ENCODE peak calls at places on chromosomes 13 and 19, in ten cellular contexts. One of them, this sample, is unnamed.

GRCh38 chr13:48532146-48532472 is 771 bp downstream of the RCBTB2 start:
- DNase-seq in uterus: no peak
- DNase-seq in transverse colon: no peak
- DNase-seq in esophagus muscularis mucosa: peak
- DNase-seq in A549: no peak
- DNase-seq in ovary: no peak
- DNase-seq in tibial nerve: peak
- DNase-seq in body of pancreas: no peak
- DNase-seq in adrenal gland: no peak
- DNase-seq in thyroid gland: peak
- DNase-seq in this sample: no peak

GRCh38 chr13:99002191-99002710 is 24.4 kb upstream of the DOCK9 start:
- DNase-seq in uterus: no peak
- DNase-seq in transverse colon: no peak
- DNase-seq in esophagus muscularis mucosa: peak
- DNase-seq in A549: no peak
- DNase-seq in ovary: no peak
- DNase-seq in tibial nerve: no peak
- DNase-seq in body of pancreas: no peak
- DNase-seq in adrenal gland: no peak
- DNase-seq in thyroid gland: no peak
- DNase-seq in this sample: no peak

GRCh38 chr19:57002765-57003164 is 117.0 kb upstream of the USP29 start:
- DNase-seq in uterus: no peak
- DNase-seq in transverse colon: no peak
- DNase-seq in esophagus muscularis mucosa: no peak
- DNase-seq in A549: no peak
- DNase-seq in ovary: peak
- DNase-seq in tibial nerve: no peak
- DNase-seq in body of pancreas: no peak
- DNase-seq in adrenal gland: no peak
- DNase-seq in thyroid gland: no peak
- DNase-seq in this sample: no peak

GRCh38 chr13:41401371-41401770 is 56.0 kb upstream of the RGCC start:
- DNase-seq in uterus: no peak
- DNase-seq in transverse colon: no peak
- DNase-seq in esophagus muscularis mucosa: peak
- DNase-seq in A549: no peak
- DNase-seq in ovary: no peak
- DNase-seq in tibial nerve: no peak
- DNase-seq in body of pancreas: no peak
- DNase-seq in adrenal gland: no peak
- DNase-seq in thyroid gland: no peak
- DNase-seq in this sample: no peak

GRCh38 chr13:97978661-97979450 is 25.4 kb downstream of the IPO5 start:
- DNase-seq in uterus: no peak
- DNase-seq in transverse colon: no peak
- DNase-seq in esophagus muscularis mucosa: no peak
- DNase-seq in A549: no peak
- DNase-seq in ovary: no peak
- DNase-seq in tibial nerve: no peak
- DNase-seq in body of pancreas: no peak
- DNase-seq in adrenal gland: no peak
- DNase-seq in thyroid gland: no peak
- DNase-seq in this sample: no peak

GRCh38 chr19:3547301-3547731 is 8.3 kb downstream of the TEKTIP1 start:
- DNase-seq in uterus: no peak
- DNase-seq in transverse colon: no peak
- DNase-seq in esophagus muscularis mucosa: no peak
- DNase-seq in A549: no peak
- DNase-seq in ovary: no peak
- DNase-seq in tibial nerve: no peak
- DNase-seq in body of pancreas: no peak
- DNase-seq in adrenal gland: no peak
- DNase-seq in thyroid gland: no peak
- DNase-seq in this sample: no peak

GRCh38 chr19:32916969-32917611 is 47.5 kb upstream of the SLC7A9 start:
- DNase-seq in uterus: no peak
- DNase-seq in transverse colon: no peak
- DNase-seq in esophagus muscularis mucosa: no peak
- DNase-seq in A549: no peak
- DNase-seq in ovary: no peak
- DNase-seq in tibial nerve: no peak
- DNase-seq in body of pancreas: no peak
- DNase-seq in adrenal gland: no peak
- DNase-seq in thyroid gland: no peak
- DNase-seq in this sample: no peak

GRCh38 chr19:49862411-49863253 is 4.7 kb downstream of the PNKP start:
- DNase-seq in uterus: peak
- DNase-seq in transverse colon: no peak
- DNase-seq in esophagus muscularis mucosa: no peak
- DNase-seq in A549: no peak
- DNase-seq in ovary: peak
- DNase-seq in tibial nerve: no peak
- DNase-seq in body of pancreas: peak
- DNase-seq in adrenal gland: no peak
- DNase-seq in thyroid gland: peak
- DNase-seq in this sample: no peak

GRCh38 chr13:27810461-27810860 is 18.2 kb downstream of the GSX1 start:
- DNase-seq in uterus: no peak
- DNase-seq in transverse colon: no peak
- DNase-seq in esophagus muscularis mucosa: no peak
- DNase-seq in A549: no peak
- DNase-seq in ovary: no peak
- DNase-seq in tibial nerve: no peak
- DNase-seq in body of pancreas: no peak
- DNase-seq in adrenal gland: no peak
- DNase-seq in thyroid gland: no peak
- DNase-seq in this sample: no peak

GRCh38 chr19:16659464-16659831 is 496 bp downstream of the SMIM7 start:
- DNase-seq in uterus: no peak
- DNase-seq in transverse colon: no peak
- DNase-seq in esophagus muscularis mucosa: no peak
- DNase-seq in A549: no peak
- DNase-seq in ovary: no peak
- DNase-seq in tibial nerve: no peak
- DNase-seq in body of pancreas: no peak
- DNase-seq in adrenal gland: no peak
- DNase-seq in thyroid gland: no peak
- DNase-seq in this sample: no peak

GRCh38 chr19:16661480-16662034 is 618 bp downstream of the TMEM38A start:
- DNase-seq in uterus: peak
- DNase-seq in transverse colon: peak
- DNase-seq in esophagus muscularis mucosa: no peak
- DNase-seq in A549: no peak
- DNase-seq in ovary: peak
- DNase-seq in tibial nerve: peak
- DNase-seq in body of pancreas: peak
- DNase-seq in adrenal gland: peak
- DNase-seq in thyroid gland: peak
- DNase-seq in this sample: peak

GRCh38 chr19:16659832-16660708 is at the start of gene SMIM7:
- DNase-seq in uterus: peak
- DNase-seq in transverse colon: peak
- DNase-seq in esophagus muscularis mucosa: peak
- DNase-seq in A549: peak
- DNase-seq in ovary: peak
- DNase-seq in tibial nerve: peak
- DNase-seq in body of pancreas: peak
- DNase-seq in adrenal gland: peak
- DNase-seq in thyroid gland: peak
- DNase-seq in this sample: peak

GRCh38 chr19:16657384-16657783 is 2.6 kb downstream of the SMIM7 start:
- DNase-seq in uterus: no peak
- DNase-seq in transverse colon: no peak
- DNase-seq in esophagus muscularis mucosa: no peak
- DNase-seq in A549: no peak
- DNase-seq in ovary: no peak
- DNase-seq in tibial nerve: no peak
- DNase-seq in body of pancreas: no peak
- DNase-seq in adrenal gland: no peak
- DNase-seq in thyroid gland: no peak
- DNase-seq in this sample: no peak

DNA sequence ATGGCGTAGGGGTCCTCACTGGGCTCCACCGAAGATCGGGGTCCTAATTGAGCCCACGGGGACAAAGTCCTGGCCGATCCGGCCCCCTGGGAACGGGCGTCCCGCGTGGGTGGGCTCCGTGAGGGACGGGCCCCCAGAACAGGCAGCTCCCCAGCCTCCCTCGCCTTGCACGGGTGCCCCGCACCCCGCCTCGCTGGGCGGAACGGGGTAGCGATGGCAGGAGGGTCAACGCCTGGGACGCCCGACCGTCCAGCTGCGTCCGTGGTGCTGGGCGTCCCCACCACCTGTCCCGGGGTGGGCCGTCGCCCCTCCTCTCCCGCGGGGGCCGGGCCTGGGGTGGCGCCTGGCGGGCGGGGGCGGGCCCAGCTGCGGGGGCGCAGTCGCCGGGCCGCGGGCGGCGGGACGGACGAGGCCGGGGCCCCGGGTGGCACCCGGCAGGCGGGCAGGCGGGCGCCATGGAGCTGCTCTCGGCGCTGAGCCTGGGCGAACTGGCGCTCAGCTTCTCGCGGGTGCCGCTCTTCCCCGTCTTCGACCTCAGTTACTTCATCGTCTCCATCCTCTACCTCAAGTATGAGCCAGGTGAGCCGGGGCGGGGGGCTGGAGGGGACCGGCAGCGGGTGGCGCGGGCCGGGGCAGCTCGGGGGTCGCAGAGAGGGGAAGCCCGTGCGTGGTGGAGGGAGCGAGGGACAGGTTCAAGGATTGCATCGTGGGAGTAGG is at the start of gene TMEM38A:
- DNase-seq in uterus: peak
- DNase-seq in transverse colon: peak
- DNase-seq in esophagus muscularis mucosa: no peak
- DNase-seq in A549: no peak
- DNase-seq in ovary: peak
- DNase-seq in tibial nerve: no peak
- DNase-seq in body of pancreas: peak
- DNase-seq in adrenal gland: peak
- DNase-seq in thyroid gland: peak
- DNase-seq in this sample: peak
- TF ChIP-seq POLR2A in uterus: no peak
- TF ChIP-seq POLR2A in transverse colon: peak
- TF ChIP-seq POLR2A in esophagus muscularis mucosa: no peak
- TF ChIP-seq POLR2A in A549: peak
- TF ChIP-seq POLR2A in ovary: no peak
- TF ChIP-seq POLR2A in tibial nerve: no peak
- TF ChIP-seq POLR2A in body of pancreas: peak
- TF ChIP-seq POLR2A in adrenal gland: peak
- TF ChIP-seq POLR2A in thyroid gland: no peak
- TF ChIP-seq POLR2A in this sample: no peak

GRCh38 chr19:53553865-53554791 is 16.2 kb downstream of the ZNF331 start:
- DNase-seq in uterus: peak
- DNase-seq in transverse colon: peak
- DNase-seq in esophagus muscularis mucosa: peak
- DNase-seq in A549: no peak
- DNase-seq in ovary: peak
- DNase-seq in tibial nerve: peak
- DNase-seq in body of pancreas: peak
- DNase-seq in adrenal gland: peak
- DNase-seq in thyroid gland: peak
- DNase-seq in this sample: peak
- TF ChIP-seq POLR2A in uterus: peak
- TF ChIP-seq POLR2A in transverse colon: peak
- TF ChIP-seq POLR2A in esophagus muscularis mucosa: no peak
- TF ChIP-seq POLR2A in A549: peak
- TF ChIP-seq POLR2A in ovary: peak
- TF ChIP-seq POLR2A in tibial nerve: peak
- TF ChIP-seq POLR2A in body of pancreas: peak
- TF ChIP-seq POLR2A in adrenal gland: peak
- TF ChIP-seq POLR2A in thyroid gland: peak
- TF ChIP-seq POLR2A in this sample: no peak

GRCh38 chr19:13741893-13742292 is 22.4 kb upstream of the MRI1 start:
- DNase-seq in uterus: no peak
- DNase-seq in transverse colon: no peak
- DNase-seq in esophagus muscularis mucosa: no peak
- DNase-seq in A549: no peak
- DNase-seq in ovary: no peak
- DNase-seq in tibial nerve: no peak
- DNase-seq in body of pancreas: no peak
- DNase-seq in adrenal gland: no peak
- DNase-seq in thyroid gland: no peak
- DNase-seq in this sample: no peak
- TF ChIP-seq POLR2A in uterus: no peak
- TF ChIP-seq POLR2A in transverse colon: no peak
- TF ChIP-seq POLR2A in esophagus muscularis mucosa: no peak
- TF ChIP-seq POLR2A in A549: no peak
- TF ChIP-seq POLR2A in ovary: no peak
- TF ChIP-seq POLR2A in tibial nerve: no peak
- TF ChIP-seq POLR2A in body of pancreas: no peak
- TF ChIP-seq POLR2A in adrenal gland: no peak
- TF ChIP-seq POLR2A in thyroid gland: no peak
- TF ChIP-seq POLR2A in this sample: no peak

DNA sequence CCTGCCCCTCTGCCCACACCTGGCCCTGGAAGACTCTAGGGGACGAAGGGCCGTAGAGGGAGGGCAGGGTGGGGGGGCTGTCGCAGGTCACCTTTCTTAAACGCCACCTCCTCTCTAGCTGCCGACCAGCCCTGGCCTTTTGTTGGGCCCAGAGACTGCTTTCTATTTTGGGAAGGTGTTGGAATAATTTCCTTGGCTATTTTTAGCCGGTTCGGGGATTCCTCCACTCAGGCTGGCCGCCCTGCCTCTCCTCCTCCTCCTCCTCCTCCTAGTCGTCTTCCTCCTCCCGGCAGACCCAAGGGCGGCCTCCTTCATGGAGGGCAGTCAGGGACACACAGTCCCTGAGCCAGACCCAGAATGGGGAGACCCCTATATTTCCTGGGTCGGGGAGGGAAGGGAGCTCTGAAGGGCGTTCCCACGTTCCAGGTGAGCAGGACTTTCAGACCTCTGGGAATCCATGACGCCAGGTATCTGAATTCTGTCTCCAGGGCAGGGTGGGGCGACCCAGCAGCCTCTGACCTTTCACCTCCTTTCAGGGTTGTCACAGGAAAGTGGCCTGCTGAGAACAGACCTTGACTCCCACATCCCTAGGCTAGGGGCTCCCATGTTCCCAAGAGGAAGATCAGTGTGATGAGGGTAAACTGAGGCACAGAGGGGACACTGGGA is 19.9 kb downstream of the GADD45B start:
- DNase-seq in uterus: peak
- DNase-seq in transverse colon: peak
- DNase-seq in esophagus muscularis mucosa: no peak
- DNase-seq in A549: no peak
- DNase-seq in ovary: peak
- DNase-seq in tibial nerve: no peak
- DNase-seq in body of pancreas: peak
- DNase-seq in adrenal gland: peak
- DNase-seq in thyroid gland: peak
- DNase-seq in this sample: no peak
- TF ChIP-seq POLR2A in uterus: no peak
- TF ChIP-seq POLR2A in transverse colon: no peak
- TF ChIP-seq POLR2A in esophagus muscularis mucosa: no peak
- TF ChIP-seq POLR2A in A549: no peak
- TF ChIP-seq POLR2A in ovary: no peak
- TF ChIP-seq POLR2A in tibial nerve: no peak
- TF ChIP-seq POLR2A in body of pancreas: no peak
- TF ChIP-seq POLR2A in adrenal gland: no peak
- TF ChIP-seq POLR2A in thyroid gland: no peak
- TF ChIP-seq POLR2A in this sample: no peak

GRCh38 chr19:14118165-14119051 is 846 bp upstream of the PRKACA start:
- DNase-seq in uterus: peak
- DNase-seq in transverse colon: peak
- DNase-seq in esophagus muscularis mucosa: peak
- DNase-seq in A549: no peak
- DNase-seq in ovary: peak
- DNase-seq in tibial nerve: peak
- DNase-seq in body of pancreas: peak
- DNase-seq in adrenal gland: peak
- DNase-seq in thyroid gland: peak
- DNase-seq in this sample: peak
- TF ChIP-seq POLR2A in uterus: peak
- TF ChIP-seq POLR2A in transverse colon: peak
- TF ChIP-seq POLR2A in esophagus muscularis mucosa: peak
- TF ChIP-seq POLR2A in A549: no peak
- TF ChIP-seq POLR2A in ovary: peak
- TF ChIP-seq POLR2A in tibial nerve: peak
- TF ChIP-seq POLR2A in body of pancreas: peak
- TF ChIP-seq POLR2A in adrenal gland: peak
- TF ChIP-seq POLR2A in thyroid gland: peak
- TF ChIP-seq POLR2A in this sample: no peak